ENCODE peak calls at places on chromosomes 13 and 19, in four cellular contexts. V, Y, W and L are unnamed samples. For H3K4me1, the result is how much of the 10 kb centered on the place peaks cover.

GRCh38 chr19:28980236-28980868 is 232.6 kb downstream of the UQCRFS1 start:
- ATAC-seq in V (no peak), Y (peak), W (no peak), L (no peak)

GRCh38 chr13:73722120-73722519 is 412.1 kb downstream of the KLF12 start:
- ATAC-seq in V (peak), Y (peak), W (no peak), L (no peak)

GRCh38 chr13:72536668-72537399 is 190.6 kb downstream of the MZT1 start:
- ATAC-seq in V (no peak), Y (peak), W (no peak), L (no peak)

GRCh38 chr19:24142771-24143170 is 55.8 kb downstream of the ZNF254 start:
- ATAC-seq in V (no peak), Y (no peak), W (no peak), L (no peak)

GRCh38 chr19:16585808-16586476 is 13.7 kb upstream of the SLC35E1 start:
- ATAC-seq in V (no peak), Y (no peak), W (no peak), L (no peak)

GRCh38 chr19:43560687-43561086 is 14.6 kb downstream of the XRCC1 start:
- ATAC-seq in V (peak), Y (peak), W (no peak), L (no peak)

GRCh38 chr13:44394649-44395048 is 21.0 kb downstream of the SERP2 start:
- ATAC-seq in V (no peak), Y (no peak), W (no peak), L (no peak)

GRCh38 chr19:9947441-9947840 is 11.1 kb upstream of the OLFM2 start:
- ATAC-seq in V (no peak), Y (no peak), W (no peak), L (no peak)

GRCh38 chr13:64029343-64030093 is 2613.9 kb upstream of the PCDH20 start:
- ATAC-seq in V (no peak), Y (no peak), W (no peak), L (no peak)

GRCh38 chr19:3479819-3480215 is 508 bp downstream of the SMIM24 start:
- ATAC-seq in V (peak), Y (peak), W (no peak), L (no peak)

GRCh38 chr19:10105241-10106099 is 692 bp upstream of the PPAN start:
- ATAC-seq in V (no peak), Y (no peak), W (peak), L (no peak)

GRCh38 chr19:5058456-5059190 is 89.7 kb downstream of the KDM4B start:
- ATAC-seq in V (no peak), Y (no peak), W (no peak), L (no peak)

GRCh38 chr13:64774915-64775314 is 2455.2 kb downstream of the PCDH9 start:
- ATAC-seq in V (no peak), Y (no peak), W (no peak), L (no peak)

GRCh38 chr19:17178291-17178690 is 36.9 kb upstream of the USE1 start:
- ATAC-seq in V (no peak), Y (no peak), W (no peak), L (no peak)

GRCh38 chr19:38734176-38734425 is 10.2 kb downstream of the CAPN12 start:
- ATAC-seq in V (no peak), Y (peak), W (no peak), L (no peak)

GRCh38 chr19:3443840-3444694 is 36.3 kb downstream of the SMIM24 start:
- ATAC-seq in V (no peak), Y (peak), W (peak), L (peak)

GRCh38 chr13:83183439-83184149 is 698.7 kb downstream of the SLITRK1 start:
- ATAC-seq in V (no peak), Y (no peak), W (no peak), L (no peak)

GRCh38 chr13:52599037-52599852 is 43.0 kb upstream of the HNRNPA1L2 start:
- ATAC-seq in V (no peak), Y (peak), W (peak), L (peak)

GRCh38 chr19:664913-665443 is 2.0 kb upstream of the RNF126 start:
- ATAC-seq in V (peak), Y (peak), W (no peak), L (peak)

GRCh38 chr19:50311723-50312635 is 17.2 kb downstream of the KCNC3 start:
- ATAC-seq in V (peak), Y (peak), W (no peak), L (no peak)

GRCh38 chr13:108728370-108728769 is 99.0 kb downstream of the MYO16 start:
- ATAC-seq in V (peak), Y (peak), W (no peak), L (no peak)

GRCh38 chr13:107977175-107977574 is 238.2 kb downstream of the LIG4 start:
- ATAC-seq in V (no peak), Y (no peak), W (no peak), L (no peak)

GRCh38 chr13:95235199-95235726 is 66.0 kb downstream of the ABCC4 start:
- ATAC-seq in V (no peak), Y (no peak), W (no peak), L (no peak)

GRCh38 chr19:7978196-7978825 is 27.1 kb downstream of the ELAVL1 start:
- ATAC-seq in V (no peak), Y (no peak), W (peak), L (no peak)

GRCh38 chr19:11105014-11105636 is 15.9 kb downstream of the LDLR start:
- ATAC-seq in V (peak), Y (peak), W (no peak), L (no peak)

DNA sequence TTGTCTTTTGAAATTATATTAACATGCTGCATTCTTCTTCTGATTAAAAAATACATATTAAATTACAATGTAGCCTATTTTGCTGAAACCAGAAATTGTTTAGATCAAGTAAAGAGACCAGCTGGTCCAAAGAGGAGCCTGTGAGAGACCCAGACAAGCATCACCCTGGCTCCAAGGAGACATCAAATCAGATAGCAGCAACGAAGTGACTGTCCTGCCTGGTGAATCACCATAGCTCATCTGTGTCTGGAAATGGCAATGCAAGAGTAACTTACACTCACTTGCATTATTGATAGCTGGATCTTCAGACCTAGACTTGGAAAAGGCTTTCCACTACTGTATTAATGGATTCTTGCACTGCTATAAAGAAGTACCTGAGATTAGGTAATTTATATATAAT is 169.1 kb downstream of the KCTD12 start:
- ATAC-seq in V (no peak), Y (no peak), W (no peak), L (no peak)
- H3K27ac ChIP-seq in V (no peak), Y (no peak), W (no peak), L (no peak)

DNA sequence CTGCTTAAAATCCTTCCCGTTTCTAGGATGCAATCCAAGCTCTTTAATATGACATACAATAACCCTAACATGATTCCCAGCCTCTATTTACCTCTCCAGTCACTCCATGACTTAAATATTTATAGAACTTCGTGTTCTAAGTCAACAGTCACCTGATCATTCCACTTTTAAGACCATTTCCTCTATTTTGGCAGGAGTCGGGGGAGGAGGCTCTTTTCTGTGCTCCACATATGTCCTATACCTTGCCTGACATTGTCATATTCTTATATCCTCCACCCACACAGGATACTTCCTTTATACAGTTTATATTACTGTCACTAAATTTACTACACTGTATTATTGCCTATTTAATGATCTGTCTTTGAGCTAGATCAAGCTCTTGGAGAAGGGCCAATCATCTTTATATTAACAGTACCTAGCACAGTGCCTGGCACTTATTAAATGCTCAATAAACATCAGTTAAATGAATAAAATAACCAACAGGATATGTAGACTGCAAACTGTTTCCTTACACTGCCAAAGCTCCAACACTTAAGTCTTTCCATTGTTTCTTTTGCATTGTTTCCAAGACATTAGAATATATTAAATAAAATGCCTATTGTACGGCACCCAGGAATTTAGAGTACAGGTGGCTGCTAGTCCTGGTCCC is 2.7 kb downstream of the ARGLU1 start:
- ATAC-seq in V (no peak), Y (no peak), W (no peak), L (no peak)
- H3K4me1 ChIP-seq in V (under half), Y (half or more), W (half or more), L (under half)

DNA sequence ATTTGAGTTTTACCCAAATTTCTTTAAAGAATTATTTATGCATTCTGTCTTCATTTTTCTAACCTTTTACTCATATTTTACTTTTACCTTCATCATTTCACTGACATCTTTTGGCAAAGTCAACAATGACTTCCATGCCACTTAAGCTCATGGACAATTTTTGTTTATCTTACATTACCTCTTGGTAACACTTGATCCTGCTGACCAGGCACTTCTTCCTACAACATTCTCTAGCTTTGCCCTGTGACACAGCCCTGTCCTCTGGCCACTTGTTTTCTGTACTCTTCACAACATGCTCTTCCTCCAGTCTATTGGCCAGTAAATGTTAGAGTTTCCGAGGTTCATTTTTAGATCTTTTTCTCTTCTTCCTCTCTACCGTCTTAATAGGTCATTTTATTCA is 377.2 kb downstream of the SUCLA2 start:
- ATAC-seq in V (no peak), Y (no peak), W (no peak), L (no peak)
- TF ChIP-seq POLR2A in V (no peak), Y (no peak), W (no peak), L (no peak)

GRCh38 chr13:77779461-77780272 is 82.2 kb downstream of the SLAIN1 start:
- ATAC-seq in V (no peak), Y (peak), W (peak), L (peak)
- H3K27ac ChIP-seq in V (no peak), Y (no peak), W (no peak), L (no peak)

GRCh38 chr19:1907563-1908363 is 2.6 kb downstream of the ADAT3 start:
- ATAC-seq in V (no peak), Y (peak), W (no peak), L (no peak)

GRCh38 chr19:1906985-1907562 is 1.9 kb downstream of the ADAT3 start:
- ATAC-seq in V (no peak), Y (no peak), W (no peak), L (no peak)

GRCh38 chr19:1910169-1910568 is 5.0 kb downstream of the ADAT3 start:
- ATAC-seq in V (no peak), Y (no peak), W (no peak), L (no peak)

GRCh38 chr19:1905863-1906375 is 720 bp downstream of the ADAT3 start:
- ATAC-seq in V (no peak), Y (no peak), W (no peak), L (no peak)

GRCh38 chr19:1908364-1908678 is 3.1 kb downstream of the ADAT3 start:
- ATAC-seq in V (no peak), Y (peak), W (no peak), L (no peak)
- H3K4me1 ChIP-seq in V (under half), Y (half or more), W (under half), L (under half)

GRCh38 chr13:110912651-110913051 is 2.2 kb downstream of the ANKRD10 start:
- ATAC-seq in V (no peak), Y (no peak), W (peak), L (no peak)

GRCh38 chr13:110914293-110915056 is 394 bp downstream of the ANKRD10 start:
- ATAC-seq in V (peak), Y (peak), W (peak), L (peak)

GRCh38 chr13:110915057-110915873 is at the start of gene ANKRD10:
- ATAC-seq in V (peak), Y (peak), W (peak), L (peak)

GRCh38 chr13:110913322-110913721 is 1.5 kb downstream of the ANKRD10 start:
- ATAC-seq in V (no peak), Y (no peak), W (peak), L (no peak)

GRCh38 chr13:110913911-110914292 is 967 bp downstream of the ANKRD10 start:
- ATAC-seq in V (no peak), Y (no peak), W (peak), L (peak)
- TF ChIP-seq POLR2A in V (no peak), Y (no peak), W (no peak), L (no peak)

GRCh38 chr19:56116606-56117005 is 4.5 kb downstream of the ZNF787 start:
- ATAC-seq in V (no peak), Y (no peak), W (no peak), L (no peak)
- H3K27ac ChIP-seq in V (no peak), Y (no peak), W (peak), L (no peak)

DNA sequence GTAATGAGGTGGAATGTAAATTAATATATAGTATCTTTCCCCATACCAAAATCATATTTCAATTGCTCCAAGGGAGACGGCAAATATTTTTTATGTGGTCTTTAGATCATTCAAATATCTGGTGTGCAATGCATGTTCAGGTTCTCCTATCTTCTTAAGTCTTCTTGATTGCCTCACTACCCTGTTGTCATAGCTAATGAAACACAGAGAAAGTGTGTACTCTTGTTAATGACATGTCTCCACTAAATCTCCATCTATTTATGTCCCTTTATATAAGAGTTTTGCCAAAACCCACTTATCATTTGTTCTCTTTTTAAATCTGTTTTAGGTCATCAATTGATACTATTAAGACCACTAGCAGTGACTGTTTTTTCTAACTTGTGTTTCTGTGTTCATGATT is 6.6 kb downstream of the STARD13 start:
- ATAC-seq in V (no peak), Y (no peak), W (no peak), L (no peak)
- H3K4me1 ChIP-seq in V (under half), Y (half or more), W (half or more), L (under half)